ENCODE peak calls at places on chromosome 15, in eight cellular contexts. X is omental fat pad, M is B cell, P is A549, T is fibroblast of pulmonary artery, R is left ventricle myocardium inferior, B is heart left ventricle, A is thoracic aorta. O is an unnamed sample.

GRCh38 chr15:68018797-68019196 is 35.3 kb upstream of the PIAS1 start:
- DNase-seq in A (no peak), B (no peak), X (no peak), R (no peak), M (no peak), T (no peak), P (no peak), O (no peak)

GRCh38 chr15:100256985-100257650 is 84.7 kb downstream of the ADAMTS17 start:
- DNase-seq in P (no peak), T (no peak), R (no peak), X (no peak), B (no peak), M (no peak), A (no peak), O (no peak)

GRCh38 chr15:101105059-101105851 is 146.6 kb downstream of the CHSY1 start:
- DNase-seq in X (no peak), A (no peak), M (no peak), B (no peak), P (no peak), T (no peak), R (no peak), O (no peak)

GRCh38 chr15:85124173-85124572 is 142.5 kb downstream of the PDE8A start:
- DNase-seq in T (no peak), B (no peak), R (no peak), M (no peak), P (no peak), A (no peak), X (no peak), O (no peak)

GRCh38 chr15:70180186-70180875 is 82.6 kb upstream of the TLE3 start:
- DNase-seq in P (no peak), M (no peak), A (no peak), B (no peak), X (no peak), R (no peak), T (no peak), O (no peak)

GRCh38 chr15:67720556-67721175 is 104.6 kb upstream of the SKOR1 start:
- DNase-seq in T (no peak), R (no peak), B (no peak), X (no peak), P (no peak), A (no peak), M (peak; percentile 30), O (no peak)

GRCh38 chr15:39153718-39154117 is 427.2 kb upstream of the THBS1 start:
- DNase-seq in M (no peak), X (no peak), A (no peak), P (no peak), B (no peak), T (no peak), R (no peak), O (no peak)

GRCh38 chr15:48644827-48645557 is 517 bp downstream of the FBN1 start:
- DNase-seq in T (peak; percentile 68), M (peak; percentile 4), A (no peak), P (peak; percentile 58), R (peak; percentile 49), B (peak; percentile 62), X (no peak), O (peak; percentile 64)

GRCh38 chr15:81752974-81753373 is 292.8 kb downstream of the MEX3B start:
- DNase-seq in M (no peak), A (no peak), B (no peak), X (no peak), R (no peak), T (no peak), P (no peak), O (no peak)

GRCh38 chr15:69127226-69127625 is 33.2 kb upstream of the GLCE start:
- DNase-seq in M (no peak), X (no peak), T (peak; percentile 18), P (no peak), R (no peak), B (no peak), A (no peak), O (no peak)

GRCh38 chr15:77944002-77944867 is 133.3 kb downstream of the TBC1D2B start:
- DNase-seq in A (peak; percentile 78), R (peak; percentile 90), P (peak; percentile 68), X (peak; percentile 59), T (peak; percentile 77), B (peak; percentile 88), M (peak; percentile 61), O (peak; percentile 65)

GRCh38 chr15:100602822-100603393 is 519 bp downstream of the ASB7 start:
- DNase-seq in T (peak; percentile 8), P (peak; percentile 21), M (peak; percentile 49), B (no peak), A (no peak), R (no peak), X (no peak), O (peak; percentile 67)

GRCh38 chr15:100167884-100168375 is 173.8 kb downstream of the ADAMTS17 start:
- DNase-seq in T (no peak), M (no peak), A (no peak), P (no peak), R (peak; percentile 24), X (no peak), B (no peak), O (no peak)

GRCh38 chr15:39623550-39623931 is 42.7 kb downstream of the THBS1 start:
- DNase-seq in X (no peak), A (no peak), R (no peak), T (no peak), B (no peak), P (no peak), M (peak; percentile 11), O (peak; percentile 72)

GRCh38 chr15:101255615-101256350 is 3.9 kb upstream of the CHSY1 start:
- DNase-seq in P (peak; percentile 37), M (no peak), B (no peak), R (no peak), T (peak; percentile 90), X (no peak), A (no peak), O (no peak)

GRCh38 chr15:84901540-84901939 is 17.1 kb downstream of the SLC28A1 start:
- DNase-seq in X (no peak), T (no peak), R (no peak), A (no peak), B (no peak), P (no peak), M (no peak), O (no peak)

GRCh38 chr15:73009306-73010091 is 42.8 kb upstream of the NEO1 start:
- DNase-seq in M (no peak), R (no peak), B (no peak), T (no peak), X (no peak), P (no peak), A (no peak), O (no peak)

GRCh38 chr15:58392141-58392540 is 39.6 kb upstream of the LIPC start:
- DNase-seq in A (no peak), M (no peak), P (no peak), T (no peak), X (no peak), R (no peak), B (no peak), O (no peak)

GRCh38 chr15:58387130-58387529 is 44.7 kb upstream of the LIPC start:
- DNase-seq in T (peak; percentile 48), P (no peak), A (no peak), R (no peak), M (no peak), B (no peak), X (no peak), O (no peak)

GRCh38 chr15:58391088-58391487 is 40.7 kb upstream of the LIPC start:
- DNase-seq in P (no peak), R (no peak), X (no peak), B (no peak), A (no peak), M (no peak), T (no peak), O (no peak)

GRCh38 chr15:58392611-58393161 is 39.1 kb upstream of the LIPC start:
- DNase-seq in T (no peak), A (no peak), R (no peak), X (no peak), M (no peak), B (no peak), P (no peak), O (no peak)

GRCh38 chr15:58390118-58390517 is 41.7 kb upstream of the LIPC start:
- DNase-seq in A (no peak), T (no peak), M (no peak), B (no peak), X (no peak), P (no peak), R (no peak), O (no peak)
- TF ChIP-seq CTCF in A (no peak), T (no peak), M (no peak), B (no peak), X (no peak), P (no peak), R (no peak), O (no peak)

DNA sequence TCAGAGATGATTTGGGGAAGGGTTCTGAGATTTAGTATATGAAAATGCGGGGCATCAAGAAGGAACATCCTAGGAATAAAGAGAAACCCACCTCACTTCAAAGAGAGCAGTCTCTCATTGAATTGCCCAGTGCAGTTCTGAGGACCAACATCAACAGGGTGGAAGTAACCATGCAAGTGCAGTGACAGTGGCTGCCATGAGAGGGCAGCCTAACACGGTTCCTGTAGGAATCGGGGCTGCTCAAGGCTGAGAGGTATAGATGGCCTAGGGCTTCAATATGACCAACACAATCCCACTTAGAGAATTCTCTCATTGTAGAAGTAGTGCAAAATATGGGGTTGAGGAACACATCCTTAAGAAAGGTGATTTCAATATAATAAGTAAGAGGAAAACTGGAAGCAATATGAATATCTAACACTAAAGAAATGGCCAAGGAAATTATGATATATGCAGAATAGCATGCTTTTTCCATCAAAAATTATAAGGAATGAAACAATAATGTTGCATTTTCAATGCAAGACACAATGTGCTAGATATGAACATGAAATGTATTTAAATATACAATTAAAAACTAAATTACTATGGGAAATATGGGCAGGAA is 51.1 kb upstream of the ARRDC4 start:
- DNase-seq in M (peak; percentile 67), A (no peak), R (peak; percentile 58), T (peak; percentile 69), P (peak; percentile 59), B (peak; percentile 54), X (no peak), O (no peak)
- TF ChIP-seq CTCF in M (peak; percentile 78), A (peak; percentile 66), R (peak; percentile 97), T (peak; percentile 99), P (peak; percentile 65), B (peak; percentile 92), X (no peak), O (peak; percentile 80)

GRCh38 chr15:65033659-65034269 is 4.3 kb upstream of the MTFMT start:
- DNase-seq in T (peak; percentile 63), M (peak; percentile 45), B (no peak), R (no peak), X (no peak), A (no peak), P (peak; percentile 64), O (no peak)
- TF ChIP-seq CTCF in T (peak; percentile 67), M (no peak), B (peak; percentile 58), R (peak; percentile 51), X (no peak), A (peak; percentile 39), P (peak; percentile 51), O (peak; percentile 71)

DNA sequence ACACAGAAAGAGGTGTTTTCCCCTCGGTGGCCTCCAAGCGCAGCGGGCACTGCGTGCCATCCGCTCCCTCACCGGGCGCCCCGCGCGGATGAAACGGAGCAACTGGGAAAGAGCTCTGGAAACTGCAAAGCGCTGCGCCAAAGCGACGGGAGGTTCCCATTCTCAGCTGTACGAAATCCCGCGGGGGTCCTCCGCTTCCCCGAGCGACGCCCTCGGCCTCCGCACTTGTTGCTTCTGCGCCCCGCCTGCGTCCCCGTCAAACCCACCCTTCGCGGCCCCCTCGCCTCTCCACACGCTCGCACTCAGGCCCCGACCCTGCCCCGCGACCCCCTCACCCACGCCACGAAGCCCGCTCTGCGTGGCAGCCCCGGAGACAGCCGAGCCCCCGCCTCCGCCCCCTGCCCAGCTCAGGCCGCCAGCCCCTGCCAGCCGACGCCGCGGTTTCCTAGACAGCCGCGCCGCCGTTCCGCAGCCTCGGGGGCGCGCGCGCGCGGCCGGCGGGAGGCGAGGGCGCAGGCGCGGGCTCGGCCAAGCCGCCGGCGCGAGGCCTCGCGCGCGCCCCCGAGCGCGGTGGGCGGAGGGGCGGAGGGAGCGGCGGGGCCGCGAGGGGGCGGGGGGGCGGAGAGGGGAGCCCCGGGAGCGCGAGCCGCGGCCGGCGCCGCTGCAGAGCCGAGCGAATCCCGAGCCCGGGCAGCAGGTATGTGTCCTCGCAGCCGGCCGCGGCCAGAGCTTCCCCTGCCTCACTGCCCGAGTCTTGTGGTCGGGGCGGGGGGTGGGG is at the start of gene TMEM266:
- DNase-seq in X (no peak), R (peak; percentile 39), T (no peak), B (peak; percentile 26), A (no peak), M (peak; percentile 68), P (peak; percentile 43), O (peak; percentile 77)
- TF ChIP-seq CTCF in X (no peak), R (no peak), T (no peak), B (no peak), A (no peak), M (no peak), P (no peak), O (peak; percentile 16)